ENCODE peak calls at places on chromosomes 13 and 19, in nine cellular contexts. I, Y, S, B, K, E, N, R and U are unnamed samples.

GRCh38 chr13:75345191-75345590 is 136.8 kb downstream of the TBC1D4 start:
- DNase-seq in I (peak), Y (peak), S (no peak), B (no peak), K (no peak), E (peak), N (no peak), R (peak), U (no peak)

GRCh38 chr19:1154731-1155351 is 19.2 kb downstream of the SBNO2 start:
- DNase-seq in I (peak), Y (peak), S (no peak), B (no peak), K (peak), E (peak), N (no peak), R (peak), U (no peak)

GRCh38 chr13:52127783-52128702 is 830 bp downstream of the NEK5 start:
- DNase-seq in I (peak), Y (peak), S (peak), B (peak), K (peak), E (peak), N (peak), R (peak), U (no peak)

GRCh38 chr13:71906438-71906837 is 39.4 kb upstream of the DACH1 start:
- DNase-seq in I (no peak), Y (no peak), S (no peak), B (no peak), K (no peak), E (no peak), N (no peak), R (no peak), U (no peak)

GRCh38 chr13:44117351-44117750 is 237.6 kb downstream of the LACC1 start:
- DNase-seq in I (peak), Y (no peak), S (no peak), B (peak), K (no peak), E (peak), N (no peak), R (peak), U (no peak)

GRCh38 chr13:85441975-85442374 is 357.2 kb downstream of the SLITRK6 start:
- DNase-seq in I (no peak), Y (no peak), S (no peak), B (no peak), K (no peak), E (no peak), N (no peak), R (no peak), U (no peak)

GRCh38 chr13:110590577-110590976 is 24.8 kb upstream of the NAXD start:
- DNase-seq in I (no peak), Y (no peak), S (no peak), B (no peak), K (no peak), E (no peak), N (no peak), R (no peak), U (no peak)

GRCh38 chr19:9970481-9970880 is 34.2 kb upstream of the OLFM2 start:
- DNase-seq in I (no peak), Y (no peak), S (no peak), B (no peak), K (no peak), E (no peak), N (no peak), R (no peak), U (no peak)

GRCh38 chr19:3027981-3028304 is 1.1 kb downstream of the TLE2 start:
- DNase-seq in I (no peak), Y (no peak), S (no peak), B (no peak), K (no peak), E (no peak), N (no peak), R (no peak), U (no peak)

GRCh38 chr13:97535619-97536018 is 101.7 kb downstream of the RAP2A start:
- DNase-seq in I (peak), Y (peak), S (no peak), B (no peak), K (no peak), E (peak), N (no peak), R (peak), U (no peak)

GRCh38 chr19:19752760-19753403 is 20.0 kb upstream of the ZNF14 start:
- DNase-seq in I (no peak), Y (no peak), S (no peak), B (no peak), K (no peak), E (no peak), N (no peak), R (no peak), U (no peak)

GRCh38 chr13:27978301-27978968 is 9.3 kb upstream of the CDX2 start:
- DNase-seq in I (no peak), Y (no peak), S (no peak), B (no peak), K (no peak), E (no peak), N (no peak), R (no peak), U (no peak)

GRCh38 chr19:32652893-32653625 is 21.9 kb downstream of the ANKRD27 start:
- DNase-seq in I (peak), Y (peak), S (no peak), B (no peak), K (no peak), E (no peak), N (no peak), R (peak), U (no peak)